ENCODE peak calls at places on chromosome 12, in four cellular contexts. S is HCT116, M is HepG2, F is K562. W is an unnamed sample.

GRCh38 chr12:65765436-65765813 is 58.9 kb upstream of the HMGA2 start:
- DNase-seq in S (peak; percentile 71), M (no peak), F (no peak), W (no peak)

GRCh38 chr12:2797721-2798418 is 3.1 kb downstream of the FKBP4 start:
- DNase-seq in S (no peak), M (no peak), F (no peak), W (no peak)

GRCh38 chr12:127125607-127126259 is 1141.2 kb upstream of the TMEM132C start:
- DNase-seq in S (peak; percentile 97), M (no peak), F (peak; percentile 81), W (no peak)

GRCh38 chr12:39375206-39375808 is 67.6 kb downstream of the KIF21A start:
- DNase-seq in S (peak; percentile 2), M (peak; percentile 13), F (no peak), W (no peak)

GRCh38 chr12:93100610-93101009 is 171.5 kb upstream of the EEA1 start:
- DNase-seq in S (no peak), M (no peak), F (no peak), W (no peak)

GRCh38 chr12:9326085-9326484 is 117.9 kb upstream of the PZP start:
- DNase-seq in S (no peak), M (no peak), F (no peak), W (no peak)

GRCh38 chr12:52865090-52865944 is 16.5 kb upstream of the KRT78 start:
- DNase-seq in S (peak; percentile 79), M (peak; percentile 56), F (peak; percentile 74), W (no peak)

GRCh38 chr12:109389146-109389545 is 41.4 kb downstream of the MYO1H start:
- DNase-seq in S (no peak), M (peak; percentile 16), F (peak; percentile 82), W (no peak)

GRCh38 chr12:127928178-127928577 is 338.8 kb upstream of the TMEM132C start:
- DNase-seq in S (no peak), M (no peak), F (no peak), W (no peak)

GRCh38 chr12:15407025-15407424 is 84.7 kb downstream of the PTPRO start:
- DNase-seq in S (no peak), M (no peak), F (no peak), W (no peak)

GRCh38 chr12:100403446-100403845 is 46.6 kb downstream of the SLC17A8 start:
- DNase-seq in S (no peak), M (no peak), F (no peak), W (no peak)

GRCh38 chr12:111846016-111846415 is 4.0 kb downstream of the MAPKAPK5 start:
- DNase-seq in S (no peak), M (no peak), F (no peak), W (no peak)

GRCh38 chr12:93624595-93625294 is 52.3 kb downstream of the SOCS2 start:
- DNase-seq in S (peak; percentile 75), M (peak; percentile 52), F (peak; percentile 54), W (peak; percentile 80)

GRCh38 chr12:56288705-56289387 is 11.3 kb downstream of the CS start:
- DNase-seq in S (no peak), M (no peak), F (no peak), W (no peak)

GRCh38 chr12:47085815-47086252 is 6.1 kb upstream of the AMIGO2 start:
- DNase-seq in S (no peak), M (peak; percentile 41), F (no peak), W (no peak)

GRCh38 chr12:74624206-74624605 is 86.6 kb downstream of the ATXN7L3B start:
- DNase-seq in S (no peak), M (no peak), F (no peak), W (no peak)

GRCh38 chr12:94834036-94834625 is 169.4 kb downstream of the NDUFA12 start:
- DNase-seq in S (no peak), M (no peak), F (no peak), W (no peak)

GRCh38 chr12:104272938-104273337 is 30.6 kb upstream of the EID3 start:
- DNase-seq in S (no peak), M (no peak), F (no peak), W (no peak)

GRCh38 chr12:104274811-104275210 is 28.7 kb upstream of the EID3 start:
- DNase-seq in S (no peak), M (no peak), F (no peak), W (no peak)

GRCh38 chr12:104276192-104277131 is 27.1 kb upstream of the EID3 start:
- DNase-seq in S (no peak), M (no peak), F (no peak), W (no peak)

GRCh38 chr12:104275689-104276088 is 27.9 kb upstream of the EID3 start:
- DNase-seq in S (no peak), M (no peak), F (no peak), W (no peak)

DNA sequence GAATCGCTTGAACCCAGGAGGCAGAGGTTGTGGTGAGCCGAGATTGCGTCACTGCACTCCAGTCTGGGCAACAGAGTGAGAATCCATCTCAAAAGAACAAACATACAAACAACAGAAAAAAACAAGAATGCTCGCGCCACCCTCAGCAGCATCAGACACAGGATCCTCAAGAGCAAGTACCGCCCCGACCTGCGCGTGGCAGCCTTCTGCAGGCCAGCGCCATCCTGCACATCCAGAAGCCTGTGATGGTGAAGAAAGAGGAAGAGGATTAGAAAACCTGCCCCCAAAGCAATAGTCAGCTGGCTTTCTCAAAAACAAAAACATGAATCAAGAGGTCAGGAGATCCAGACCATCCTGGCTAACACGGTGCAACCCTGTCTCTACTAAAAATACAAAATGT is 30.0 kb upstream of the EID3 start:
- DNase-seq in S (no peak), M (no peak), F (no peak), W (no peak)
- TF ChIP-seq TCF7L2 in S (no peak), M (no peak), F (no peak), W (no peak)

GRCh38 chr12:31900271-31900670 is 58.9 kb upstream of the RESF1 start:
- DNase-seq in S (no peak), M (no peak), F (no peak), W (no peak)
- H3K9me3 ChIP-seq in S (no peaks in the 10 kb centered on the region), M (no peaks in the 10 kb centered on the region), F (no peaks in the 10 kb centered on the region), W (no peaks in the 10 kb centered on the region)

GRCh38 chr12:6333029-6333428 is 8.8 kb downstream of the TNFRSF1A start:
- DNase-seq in S (no peak), M (no peak), F (no peak), W (no peak)

GRCh38 chr12:6332459-6332858 is 9.4 kb downstream of the TNFRSF1A start:
- DNase-seq in S (no peak), M (no peak), F (no peak), W (no peak)

GRCh38 chr12:6334359-6334758 is 7.5 kb downstream of the TNFRSF1A start:
- DNase-seq in S (no peak), M (no peak), F (no peak), W (no peak)

GRCh38 chr12:6334940-6335450 is 6.9 kb downstream of the TNFRSF1A start:
- DNase-seq in S (no peak), M (no peak), F (no peak), W (no peak)

GRCh38 chr12:6333566-6333965 is 8.3 kb downstream of the TNFRSF1A start:
- DNase-seq in S (no peak), M (no peak), F (no peak), W (no peak)
- H3K4me1 ChIP-seq in S (peaks cover 58% of the 10 kb centered on the region), M (peaks cover 47% of the 10 kb centered on the region), F (peaks cover 30% of the 10 kb centered on the region), W (peaks cover 52% of the 10 kb centered on the region)

GRCh38 chr12:4909397-4909733 is 340 bp upstream of the KCNA1 start:
- DNase-seq in S (no peak), M (no peak), F (no peak), W (no peak)

GRCh38 chr12:4908694-4909396 is 860 bp upstream of the KCNA1 start:
- DNase-seq in S (no peak), M (no peak), F (no peak), W (no peak)

GRCh38 chr12:4910502-4911315 is 1.0 kb downstream of the KCNA1 start:
- DNase-seq in S (no peak), M (no peak), F (no peak), W (no peak)

GRCh38 chr12:4911316-4911994 is 1.8 kb downstream of the KCNA1 start:
- DNase-seq in S (no peak), M (no peak), F (no peak), W (no peak)

DNA sequence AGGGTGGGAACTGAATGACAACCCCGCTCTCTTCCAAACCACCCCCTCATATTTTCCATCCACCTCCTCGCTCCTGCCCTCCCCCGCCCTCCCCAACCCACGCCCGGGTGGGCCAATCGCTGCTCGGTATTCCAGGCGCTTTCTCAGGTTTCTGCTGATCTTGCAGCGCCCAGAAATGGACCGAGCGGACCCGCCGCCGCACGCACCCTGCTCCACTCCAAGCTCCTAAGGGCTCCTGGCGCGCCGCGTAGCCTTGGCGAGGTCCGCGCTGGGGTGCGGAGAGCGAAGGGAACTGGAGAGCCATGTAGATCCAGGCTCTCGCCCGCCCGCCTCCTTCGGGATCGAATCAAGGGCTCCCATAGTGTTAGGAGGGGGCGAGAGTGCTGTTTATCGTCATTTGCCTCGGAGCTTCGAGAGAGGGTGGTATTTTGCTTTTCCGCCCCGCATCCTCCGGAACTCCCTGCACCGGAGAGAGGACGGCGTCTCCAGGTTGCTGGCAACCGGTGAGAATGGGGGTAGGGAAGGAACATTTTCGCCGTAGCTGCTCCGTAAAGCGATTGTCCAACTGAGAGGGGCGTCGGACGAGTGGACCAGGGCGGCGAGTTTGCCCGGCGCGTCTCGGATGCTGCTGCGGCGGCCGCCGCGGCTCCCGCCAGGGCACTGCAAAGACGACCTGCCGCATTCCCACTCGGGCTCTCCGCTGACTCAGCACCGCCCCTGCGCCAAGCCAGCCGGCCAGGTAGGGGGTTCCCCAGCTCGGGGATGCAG is at the start of gene KCNA1:
- DNase-seq in S (no peak), M (no peak), F (no peak), W (no peak)
- TF ChIP-seq TCF7L2 in S (no peak), M (no peak), F (no peak), W (no peak)

DNA sequence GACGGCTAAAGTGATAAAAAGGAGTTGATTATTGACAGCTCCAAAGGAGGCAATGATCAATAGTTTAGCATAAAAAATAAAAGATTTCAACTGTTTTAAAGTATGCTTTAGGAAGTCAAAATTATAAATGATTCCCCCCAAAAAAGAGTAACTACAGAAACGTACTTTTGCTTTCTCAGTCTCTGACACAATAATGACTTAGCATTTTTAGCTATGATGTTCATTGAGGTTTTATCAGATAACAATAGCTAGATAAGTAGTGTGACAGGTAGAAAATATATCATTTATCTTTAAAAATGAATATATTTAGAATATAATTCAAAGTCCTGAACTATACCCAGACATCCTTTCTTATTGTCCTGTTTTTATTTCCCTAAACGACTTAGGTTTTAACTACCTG is 352.9 kb downstream of the SOX5 start:
- DNase-seq in S (no peak), M (no peak), F (no peak), W (no peak)
- H3K9me3 ChIP-seq in S (peaks cover 6% of the 10 kb centered on the region), M (no peaks in the 10 kb centered on the region), F (peaks cover 7% of the 10 kb centered on the region), W (no peaks in the 10 kb centered on the region)

GRCh38 chr12:124915249-124916236 is 1.1 kb upstream of the UBC start:
- DNase-seq in S (no peak), M (peak; percentile 51), F (peak; percentile 56), W (no peak)

GRCh38 chr12:124917841-124918621 is 3.6 kb upstream of the UBC start:
- DNase-seq in S (no peak), M (peak; percentile 49), F (no peak), W (no peak)

GRCh38 chr12:124914392-124915248 is at the start of gene UBC:
- DNase-seq in S (peak; percentile 87), M (peak; percentile 76), F (peak; percentile 88), W (no peak)

GRCh38 chr12:124917135-124917840 is 2.8 kb upstream of the UBC start:
- DNase-seq in S (peak; percentile 99), M (peak; percentile 99), F (peak; percentile 77), W (no peak)

GRCh38 chr12:124916370-124917134 is 2.1 kb upstream of the UBC start:
- DNase-seq in S (peak; percentile 90), M (peak; percentile 96), F (peak; percentile 20), W (no peak)
- H3K4me1 ChIP-seq in S (peaks cover 77% of the 10 kb centered on the region), M (peaks cover 52% of the 10 kb centered on the region), F (peaks cover 46% of the 10 kb centered on the region), W (peaks cover 53% of the 10 kb centered on the region)

W was measured in Panc1.